ENCODE peak calls at places on chromosomes 16 and 17, in ten cellular contexts. E, R, D, J, C, I, A, N, P and L are unnamed samples.

GRCh38 chr17:75864448-75864871 is 9.3 kb upstream of the WBP2 start:
- DNase-seq in E (peak), R (peak), D (no peak), J (peak), C (peak), I (peak), A (peak), N (peak), P (peak), L (no peak)

GRCh38 chr17:56902350-56902749 is 11.5 kb downstream of the TRIM25 start:
- DNase-seq in E (no peak), R (no peak), D (peak), J (peak), C (no peak), I (no peak), A (peak), N (no peak), P (no peak), L (no peak)

GRCh38 chr17:43334744-43335400 is 63.9 kb upstream of the ARL4D start:
- DNase-seq in E (no peak), R (no peak), D (no peak), J (no peak), C (no peak), I (no peak), A (no peak), N (no peak), P (no peak), L (peak)

GRCh38 chr16:27617678-27618077 is 67.7 kb downstream of the KATNIP start:
- DNase-seq in E (no peak), R (no peak), D (no peak), J (no peak), C (no peak), I (no peak), A (no peak), N (no peak), P (no peak), L (no peak)

GRCh38 chr17:68461122-68461539 is 3.8 kb upstream of the WIPI1 start:
- DNase-seq in E (no peak), R (no peak), D (no peak), J (no peak), C (no peak), I (no peak), A (no peak), N (no peak), P (no peak), L (no peak)

GRCh38 chr17:29826045-29826692 is 103.9 kb downstream of the SSH2 start:
- DNase-seq in E (no peak), R (no peak), D (no peak), J (no peak), C (no peak), I (no peak), A (no peak), N (no peak), P (no peak), L (no peak)

GRCh38 chr17:81491193-81491592 is 21.4 kb downstream of the ACTG1 start:
- DNase-seq in E (no peak), R (no peak), D (no peak), J (no peak), C (no peak), I (no peak), A (no peak), N (no peak), P (no peak), L (peak)

GRCh38 chr17:386145-386876 is 33.7 kb upstream of the RPH3AL start:
- DNase-seq in E (peak), R (peak), D (peak), J (peak), C (peak), I (peak), A (no peak), N (peak), P (peak), L (peak)

GRCh38 chr17:50129303-50129945 is 536 bp downstream of the SAMD14 start:
- DNase-seq in E (peak), R (peak), D (no peak), J (peak), C (peak), I (peak), A (peak), N (no peak), P (no peak), L (peak)

GRCh38 chr17:56176101-56176500 is 22.8 kb downstream of the ANKFN1 start:
- DNase-seq in E (no peak), R (no peak), D (no peak), J (no peak), C (no peak), I (peak), A (peak), N (no peak), P (no peak), L (no peak)

GRCh38 chr16:49620158-49620867 is 235.6 kb downstream of the ZNF423 start:
- DNase-seq in E (no peak), R (peak), D (peak), J (peak), C (peak), I (no peak), A (peak), N (peak), P (peak), L (no peak)

GRCh38 chr17:83177611-83178532 is 98.5 kb downstream of the METRNL start:
- DNase-seq in E (no peak), R (peak), D (no peak), J (no peak), C (no peak), I (no peak), A (no peak), N (no peak), P (no peak), L (peak)

GRCh38 chr16:9297437-9298113 is 206.1 kb downstream of the HAPSTR1 start:
- DNase-seq in E (no peak), R (peak), D (no peak), J (no peak), C (no peak), I (peak), A (no peak), N (peak), P (peak), L (peak)

GRCh38 chr16:35140293-35140986 is 1681.0 kb downstream of the TP53TG3F start:
- DNase-seq in E (peak), R (no peak), D (no peak), J (no peak), C (no peak), I (no peak), A (no peak), N (no peak), P (no peak), L (no peak)

GRCh38 chr17:43308999-43309398 is 75.2 kb upstream of the RNU2-1 start:
- DNase-seq in E (no peak), R (no peak), D (no peak), J (no peak), C (no peak), I (no peak), A (no peak), N (no peak), P (no peak), L (no peak)

GRCh38 chr17:32995416-32995815 is 3.8 kb downstream of the SPACA3 start:
- DNase-seq in E (no peak), R (no peak), D (no peak), J (no peak), C (no peak), I (no peak), A (no peak), N (no peak), P (no peak), L (no peak)

GRCh38 chr17:38751803-38752118 is 780 bp upstream of the PSMB3 start:
- DNase-seq in E (peak), R (peak), D (peak), J (peak), C (peak), I (peak), A (peak), N (peak), P (peak), L (peak)

GRCh38 chr17:56624315-56624714 is 30.8 kb downstream of the NOG start:
- DNase-seq in E (no peak), R (no peak), D (no peak), J (no peak), C (no peak), I (no peak), A (no peak), N (no peak), P (no peak), L (no peak)

GRCh38 chr17:2594657-2595085 is 1.2 kb downstream of the PAFAH1B1 start:
- DNase-seq in E (no peak), R (no peak), D (no peak), J (peak), C (no peak), I (no peak), A (no peak), N (no peak), P (no peak), L (no peak)

GRCh38 chr16:31108794-31109558 is 790 bp downstream of the BCKDK start:
- DNase-seq in E (no peak), R (no peak), D (no peak), J (no peak), C (no peak), I (peak), A (no peak), N (no peak), P (no peak), L (no peak)

GRCh38 chr17:9971991-9972390 is 66.9 kb upstream of the RCVRN start:
- DNase-seq in E (peak), R (peak), D (peak), J (peak), C (peak), I (no peak), A (peak), N (peak), P (peak), L (peak)

GRCh38 chr16:50296807-50297206 is 30.5 kb downstream of the ADCY7 start:
- DNase-seq in E (peak), R (no peak), D (no peak), J (no peak), C (peak), I (no peak), A (no peak), N (no peak), P (no peak), L (no peak)

GRCh38 chr17:11996722-11997146 is 541 bp downstream of the ZNF18 start:
- DNase-seq in E (no peak), R (no peak), D (peak), J (peak), C (no peak), I (peak), A (peak), N (peak), P (peak), L (peak)

GRCh38 chr17:68733241-68734176 is 132.3 kb upstream of the FAM20A start:
- DNase-seq in E (no peak), R (no peak), D (no peak), J (peak), C (no peak), I (peak), A (peak), N (peak), P (peak), L (no peak)

GRCh38 chr17:38654411-38655398 is 20.1 kb downstream of the EPOP start:
- DNase-seq in E (no peak), R (no peak), D (no peak), J (no peak), C (no peak), I (peak), A (no peak), N (no peak), P (no peak), L (no peak)

GRCh38 chr16:31200821-31201510 is 1.6 kb downstream of the PYCARD start:
- DNase-seq in E (no peak), R (no peak), D (no peak), J (no peak), C (no peak), I (no peak), A (no peak), N (no peak), P (no peak), L (no peak)

GRCh38 chr17:73043686-73044581 is 48.6 kb downstream of the SLC39A11 start:
- DNase-seq in E (no peak), R (peak), D (no peak), J (peak), C (no peak), I (no peak), A (peak), N (no peak), P (no peak), L (no peak)

GRCh38 chr17:50836826-50837225 is 1.4 kb downstream of the WFIKKN2 start:
- DNase-seq in E (no peak), R (no peak), D (no peak), J (no peak), C (no peak), I (no peak), A (no peak), N (no peak), P (no peak), L (no peak)

GRCh38 chr17:45040459-45040858 is 11.0 kb downstream of the DCAKD start:
- DNase-seq in E (no peak), R (no peak), D (no peak), J (no peak), C (peak), I (peak), A (no peak), N (no peak), P (no peak), L (no peak)

GRCh38 chr17:35774499-35774898 is 13.8 kb downstream of the C17orf50 start:
- DNase-seq in E (peak), R (peak), D (peak), J (peak), C (no peak), I (no peak), A (peak), N (peak), P (peak), L (no peak)

GRCh38 chr17:67157732-67158639 is 87.0 kb downstream of the HELZ start:
- DNase-seq in E (no peak), R (peak), D (no peak), J (peak), C (no peak), I (peak), A (peak), N (no peak), P (no peak), L (peak)

GRCh38 chr16:57741660-57742191 is 6.2 kb downstream of the KATNB1 start:
- DNase-seq in E (no peak), R (no peak), D (no peak), J (no peak), C (peak), I (no peak), A (no peak), N (no peak), P (no peak), L (peak)

GRCh38 chr16:8866118-8866883 is 2.5 kb downstream of the CARHSP1 start:
- DNase-seq in E (no peak), R (peak), D (no peak), J (peak), C (peak), I (peak), A (no peak), N (peak), P (peak), L (no peak)

GRCh38 chr16:29645699-29646187 is 17.3 kb upstream of the SPN start:
- DNase-seq in E (no peak), R (peak), D (no peak), J (peak), C (no peak), I (peak), A (no peak), N (no peak), P (no peak), L (no peak)

GRCh38 chr17:5516060-5516792 is 29.9 kb downstream of the MIS12 start:
- DNase-seq in E (peak), R (no peak), D (no peak), J (peak), C (no peak), I (no peak), A (peak), N (no peak), P (no peak), L (no peak)

GRCh38 chr16:88076211-88076931 is 125.1 kb downstream of the BANP start:
- DNase-seq in E (no peak), R (no peak), D (no peak), J (no peak), C (peak), I (peak), A (no peak), N (no peak), P (no peak), L (no peak)

DNA sequence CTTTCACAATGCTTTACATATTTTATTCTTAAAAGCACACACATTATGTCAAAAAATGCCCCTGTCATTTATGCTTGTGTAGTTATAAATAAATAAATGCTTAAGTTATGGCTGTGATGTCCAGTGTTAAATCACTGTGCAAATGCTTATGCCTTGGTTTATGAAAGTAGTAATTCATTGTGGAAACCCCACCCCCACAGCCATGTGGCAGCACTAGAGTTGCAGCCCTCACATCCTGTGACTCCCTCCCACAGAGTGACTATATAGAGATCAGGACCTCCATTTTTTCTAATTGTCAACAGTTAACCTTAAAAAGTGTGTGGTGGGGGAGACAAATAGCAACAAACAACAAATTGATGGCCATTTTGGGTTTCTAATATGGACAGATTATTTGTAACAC is 2.4 kb downstream of the SKAP1 start:
- DNase-seq in E (no peak), R (no peak), D (no peak), J (no peak), C (no peak), I (no peak), A (no peak), N (no peak), P (no peak), L (no peak)
- H3K4me3 ChIP-seq in E (no peak), R (no peak), D (no peak), J (no peak), C (no peak), I (no peak), A (no peak), N (no peak), P (no peak), L (no peak)

DNA sequence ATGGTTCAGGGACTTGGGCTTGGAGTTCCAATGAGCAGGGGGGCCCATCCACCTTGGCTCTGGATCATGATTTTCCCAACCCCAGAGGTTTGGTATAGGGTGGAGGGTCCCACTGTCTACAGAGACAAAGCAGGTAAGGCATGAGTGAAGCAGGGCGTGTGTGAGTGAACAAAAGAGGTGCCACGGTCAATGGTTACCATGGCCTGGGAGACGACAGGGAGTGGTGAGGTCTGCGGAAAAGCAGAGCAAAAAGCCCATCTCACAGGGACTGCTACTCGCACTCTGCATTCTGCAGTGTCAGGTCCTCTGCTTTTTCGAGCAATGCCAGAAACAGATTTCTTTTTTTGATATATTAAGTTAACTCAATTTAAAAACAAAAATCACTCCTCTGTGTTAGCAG is 24.6 kb downstream of the MYH11 start:
- DNase-seq in E (no peak), R (no peak), D (no peak), J (no peak), C (no peak), I (no peak), A (no peak), N (no peak), P (no peak), L (no peak)
- H3K27ac ChIP-seq in E (no peak), R (no peak), D (peak), J (no peak), C (no peak), I (no peak), A (no peak), N (peak), P (no peak), L (no peak)

DNA sequence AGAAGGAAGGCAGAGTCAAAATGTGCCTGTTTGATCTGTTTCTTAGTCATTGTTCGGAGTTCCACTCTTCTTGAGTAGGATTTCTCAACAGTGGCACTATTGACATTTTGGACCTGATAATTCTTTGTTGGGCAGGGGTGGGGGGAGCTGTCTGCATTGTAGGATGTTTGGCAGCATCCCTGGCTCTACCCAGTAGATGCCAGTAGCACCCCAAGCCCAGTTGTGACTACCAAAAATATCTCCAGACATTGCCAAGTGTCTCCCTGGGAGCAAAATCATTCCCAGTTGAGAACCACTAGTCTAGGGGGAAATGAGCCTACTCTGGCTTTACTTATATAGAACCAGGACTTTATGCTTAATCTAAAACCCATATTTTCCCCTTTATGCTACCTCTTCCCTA is 1.1 kb upstream of the GFOD2 start:
- DNase-seq in E (no peak), R (no peak), D (no peak), J (no peak), C (no peak), I (no peak), A (no peak), N (no peak), P (no peak), L (no peak)
- TF ChIP-seq CTCF in E (no peak), R (no peak), D (no peak), J (no peak), C (no peak), I (no peak), A (no peak), N (no peak), P (no peak), L (no peak)

DNA sequence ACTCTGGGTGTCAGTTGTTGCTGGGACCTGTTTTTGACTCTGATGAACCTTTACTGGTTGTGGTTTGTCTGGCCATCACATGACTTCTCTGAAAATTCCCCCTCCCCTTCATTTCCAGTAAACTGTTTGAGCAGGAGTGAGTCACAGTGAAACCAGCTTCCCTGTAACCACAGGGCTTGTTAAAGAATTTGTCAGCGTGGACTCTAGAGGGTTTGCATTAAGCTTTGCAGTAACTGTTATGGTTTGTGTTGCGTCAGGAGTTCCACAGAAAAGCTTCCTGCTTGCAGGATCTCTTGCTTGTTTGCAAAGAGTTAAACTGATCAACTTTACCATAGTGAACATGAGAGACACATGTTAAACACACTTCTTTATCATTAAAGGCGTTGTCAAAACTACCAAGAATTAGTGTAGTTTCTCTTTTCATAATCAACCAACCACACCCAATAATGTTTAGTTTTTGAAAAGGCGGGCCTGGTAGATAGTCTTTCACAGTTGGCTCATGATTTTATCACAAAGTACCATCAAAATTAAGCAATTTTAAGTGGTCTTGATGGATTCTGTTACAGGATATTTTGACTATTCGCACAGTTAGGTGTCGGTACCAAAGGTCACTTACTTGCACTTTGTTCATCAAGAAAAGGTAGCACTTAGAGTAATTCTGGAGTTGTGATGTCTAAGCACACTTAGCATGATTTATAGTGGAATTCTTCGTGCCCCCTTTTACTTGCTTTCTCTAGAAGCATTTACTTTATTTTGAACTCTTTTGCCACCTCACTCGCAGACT is 79.3 kb downstream of the VMP1 start:
- DNase-seq in E (no peak), R (peak), D (peak), J (peak), C (no peak), I (peak), A (peak), N (peak), P (peak), L (no peak)
- H3K4me3 ChIP-seq in E (peak), R (no peak), D (peak), J (no peak), C (peak), I (no peak), A (peak), N (peak), P (peak), L (no peak)

GRCh38 chr16:19431636-19432340 is 14.1 kb downstream of the TMC5 start:
- DNase-seq in E (no peak), R (no peak), D (no peak), J (no peak), C (no peak), I (no peak), A (no peak), N (peak), P (no peak), L (no peak)
- H3K27ac ChIP-seq in E (peak), R (no peak), D (no peak), J (no peak), C (no peak), I (no peak), A (no peak), N (peak), P (no peak), L (no peak)